ENCODE peak calls at places on chromosomes 6 and 20, in seven cellular contexts. C, L, V, M, J, Y and Q are unnamed samples.

GRCh38 chr6:25312703-25313102 is 33.5 kb downstream of the CARMIL1 start:
- DNase-seq in C (no peak), L (no peak), V (no peak), M (no peak), J (peak; percentile 37), Y (no peak), Q (no peak)

GRCh38 chr6:105346052-105346451 is 56.8 kb downstream of the PREP start:
- DNase-seq in C (no peak), L (no peak), V (no peak), M (no peak), J (peak; percentile 8), Y (no peak), Q (no peak)

GRCh38 chr6:140371360-140371870 is 997.0 kb upstream of the CITED2 start:
- DNase-seq in C (no peak), L (no peak), V (no peak), M (no peak), J (no peak), Y (no peak), Q (no peak)

GRCh38 chr6:7978736-7979135 is 68.1 kb upstream of the TXNDC5 start:
- DNase-seq in C (no peak), L (no peak), V (no peak), M (peak; percentile 38), J (no peak), Y (no peak), Q (no peak)

GRCh38 chr20:50381771-50382593 is 128.2 kb upstream of the PTPN1 start:
- DNase-seq in C (no peak), L (no peak), V (no peak), M (peak; percentile 39), J (no peak), Y (no peak), Q (no peak)

GRCh38 chr20:59055302-59055701 is 12.7 kb upstream of the PRELID3B start:
- DNase-seq in C (no peak), L (peak; percentile 33), V (no peak), M (no peak), J (peak; percentile 30), Y (no peak), Q (no peak)

GRCh38 chr20:62367483-62368302 is 581 bp upstream of the LAMA5 start:
- DNase-seq in C (no peak), L (no peak), V (no peak), M (peak; percentile 51), J (peak; percentile 71), Y (no peak), Q (no peak)

GRCh38 chr20:61448396-61448795 is 196.3 kb downstream of the CDH4 start:
- DNase-seq in C (no peak), L (no peak), V (no peak), M (no peak), J (no peak), Y (no peak), Q (no peak)

GRCh38 chr6:105322499-105323231 is 80.2 kb downstream of the PREP start:
- DNase-seq in C (no peak), L (no peak), V (no peak), M (no peak), J (no peak), Y (no peak), Q (no peak)

GRCh38 chr6:52995913-52996685 is 1.0 kb upstream of the GSTA4 start:
- DNase-seq in C (peak; percentile 75), L (peak; percentile 41), V (peak; percentile 34), M (peak; percentile 31), J (peak; percentile 78), Y (peak; percentile 32), Q (peak; percentile 56)

GRCh38 chr6:130537447-130537846 is 171.6 kb downstream of the TMEM200A start:
- DNase-seq in C (no peak), L (no peak), V (no peak), M (no peak), J (no peak), Y (no peak), Q (no peak)

GRCh38 chr6:22447191-22447590 is 122.2 kb upstream of the HDGFL1 start:
- DNase-seq in C (peak; percentile 63), L (no peak), V (peak; percentile 25), M (no peak), J (no peak), Y (no peak), Q (no peak)

GRCh38 chr6:32794510-32794909 is 22.3 kb downstream of the HLA-DOB start:
- DNase-seq in C (no peak), L (no peak), V (no peak), M (no peak), J (no peak), Y (no peak), Q (no peak)

GRCh38 chr20:9160341-9160740 is 91.5 kb downstream of the PLCB4 start:
- DNase-seq in C (no peak), L (no peak), V (no peak), M (no peak), J (no peak), Y (no peak), Q (no peak)

GRCh38 chr6:44678252-44678935 is 290.9 kb downstream of the CDC5L start:
- DNase-seq in C (no peak), L (no peak), V (no peak), M (no peak), J (no peak), Y (no peak), Q (no peak)

GRCh38 chr6:39182604-39183003 is 46.7 kb downstream of the KCNK5 start:
- DNase-seq in C (no peak), L (no peak), V (no peak), M (no peak), J (no peak), Y (no peak), Q (no peak)

GRCh38 chr20:8402798-8403197 is 270.7 kb downstream of the PLCB1 start:
- DNase-seq in C (no peak), L (no peak), V (no peak), M (no peak), J (no peak), Y (no peak), Q (no peak)

GRCh38 chr20:13082366-13082765 is 73.6 kb downstream of the SPTLC3 start:
- DNase-seq in C (no peak), L (no peak), V (no peak), M (no peak), J (no peak), Y (no peak), Q (no peak)

GRCh38 chr20:63574156-63574828 is at the start of gene HELZ2:
- DNase-seq in C (peak; percentile 79), L (peak; percentile 63), V (peak; percentile 82), M (peak; percentile 80), J (no peak), Y (peak; percentile 78), Q (no peak)

DNA sequence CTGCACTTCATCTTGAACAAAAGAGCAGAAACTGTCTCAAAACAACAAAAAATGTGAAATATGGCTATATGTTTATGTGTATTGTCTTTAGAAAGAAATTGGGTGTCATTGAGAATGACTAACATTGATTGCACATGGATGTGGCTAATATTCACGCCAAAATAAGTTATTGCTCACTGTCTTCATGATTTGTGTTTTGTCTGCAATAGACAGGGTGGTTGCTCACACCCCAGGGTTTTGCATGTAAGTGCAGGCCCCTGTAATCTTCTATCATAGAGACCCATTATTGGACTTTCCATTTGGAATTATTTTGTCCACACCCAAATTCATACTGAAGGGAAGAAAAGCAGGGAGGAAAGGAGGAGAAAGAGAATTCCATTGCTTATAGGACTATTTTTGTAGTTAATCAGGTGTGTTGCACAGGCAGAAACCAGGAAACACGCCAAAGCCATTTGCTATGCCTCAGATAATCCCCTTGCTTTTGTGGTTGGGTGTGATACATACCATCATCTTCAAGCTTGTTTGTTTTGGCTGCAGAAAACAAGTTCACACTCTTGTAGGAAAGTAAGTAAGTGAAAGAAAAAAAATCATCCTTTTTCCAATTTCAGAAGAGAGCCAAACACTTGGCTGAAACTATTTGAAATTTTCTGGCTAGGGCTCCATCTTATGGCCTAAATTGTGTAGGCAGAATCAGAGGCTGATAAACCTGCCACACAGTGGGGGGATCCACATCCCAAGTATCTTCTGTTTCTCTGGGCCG is 214.1 kb downstream of the COL12A1 start:
- DNase-seq in C (no peak), L (no peak), V (no peak), M (no peak), J (no peak), Y (no peak), Q (peak; percentile 76)
- H3K27ac ChIP-seq in C (no peak overlapping the region), L (no peak overlapping the region), V (no peak overlapping the region), M (no peak overlapping the region), J (no peak overlapping the region), Y (no peak overlapping the region), Q (peak overlapping the region; percentile 68)

DNA sequence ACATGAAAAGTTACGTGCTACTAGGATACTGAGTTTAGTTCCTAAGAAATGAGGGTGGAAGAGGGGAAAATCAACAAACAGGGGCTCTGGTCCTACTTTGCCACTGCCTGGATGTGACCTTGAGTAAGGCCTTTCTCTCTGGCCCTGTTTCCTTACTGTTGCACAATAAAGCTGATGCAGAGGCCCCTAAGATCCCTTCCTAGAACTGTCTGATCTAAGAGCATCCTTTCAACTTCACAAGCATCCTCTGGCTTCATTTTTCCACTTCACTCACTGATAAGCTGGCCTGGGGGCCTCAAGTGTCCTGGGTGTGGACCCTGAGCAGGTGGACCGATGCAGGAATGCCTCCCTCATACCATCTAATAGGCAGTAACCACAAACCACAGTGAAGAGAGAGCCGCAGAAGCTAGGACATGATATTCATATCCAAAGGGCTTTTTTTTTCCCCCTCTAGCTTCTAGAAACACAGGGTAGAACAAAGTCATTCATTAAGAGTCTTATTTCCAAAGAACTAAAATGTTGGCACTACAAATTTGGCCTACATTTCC is 21.5 kb downstream of the FKBP1A start:
- DNase-seq in C (no peak), L (no peak), V (no peak), M (no peak), J (no peak), Y (no peak), Q (no peak)
- H3K27ac ChIP-seq in C (peak overlapping the region; percentile 59), L (peak overlapping the region; percentile 58), V (peak overlapping the region; percentile 75), M (no peak overlapping the region), J (no peak overlapping the region), Y (peak overlapping the region; percentile 49), Q (peak overlapping the region; percentile 38)

DNA sequence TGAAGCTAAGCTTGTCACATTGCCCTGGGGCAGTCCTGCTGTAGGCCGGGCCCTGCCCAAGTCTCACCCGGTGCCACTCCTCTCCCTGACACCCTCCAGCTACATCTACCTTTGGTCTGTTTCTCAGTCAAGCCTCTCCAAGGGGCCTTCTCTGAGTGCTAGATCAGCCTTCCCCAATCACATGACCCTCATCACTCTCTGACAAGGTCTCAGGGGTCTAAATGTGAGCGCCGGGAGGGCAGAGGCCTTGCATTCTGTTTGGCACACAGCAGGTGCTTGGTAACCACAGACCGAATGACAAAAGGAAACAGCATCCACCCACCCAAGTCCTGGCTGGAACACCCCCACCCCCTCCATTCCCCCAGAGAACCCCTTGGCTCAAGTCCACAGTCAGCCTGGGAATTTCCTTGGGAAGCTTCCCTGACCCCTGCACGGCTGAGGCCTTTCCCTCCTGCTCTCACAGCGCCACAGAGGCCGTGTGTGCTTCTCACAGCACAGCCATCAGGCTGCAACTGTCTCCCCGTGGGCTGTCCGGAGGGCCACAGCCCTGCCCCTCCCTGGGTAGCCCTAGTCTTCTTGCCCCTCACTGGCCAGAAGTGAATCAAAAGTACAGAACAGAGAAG is 32.9 kb downstream of the PKIG start:
- DNase-seq in C (no peak), L (no peak), V (peak; percentile 56), M (no peak), J (no peak), Y (no peak), Q (no peak)
- H3K27ac ChIP-seq in C (peak overlapping the region; percentile 68), L (peak overlapping the region; percentile 10), V (peak overlapping the region; percentile 91), M (peak overlapping the region; percentile 36), J (no peak overlapping the region), Y (peak overlapping the region; percentile 18), Q (no peak overlapping the region)

DNA sequence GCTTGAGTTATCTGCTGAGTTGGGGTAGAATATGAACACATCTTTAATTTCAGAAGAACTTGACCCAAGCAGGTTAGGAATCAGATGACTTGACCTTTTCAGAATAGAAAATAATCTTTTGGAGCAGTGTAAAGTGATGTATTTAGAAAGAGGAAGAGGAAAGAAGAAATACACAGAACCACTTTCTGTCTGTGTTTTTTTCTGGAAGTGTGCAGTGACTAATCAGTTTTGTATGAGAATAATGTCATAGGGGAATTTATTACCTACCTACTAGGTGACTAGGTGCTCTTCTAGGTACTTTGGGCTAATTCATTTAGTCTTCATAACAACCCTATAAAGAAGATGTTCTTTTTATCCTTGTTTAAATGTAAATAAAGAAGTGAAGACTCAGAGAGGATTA is 3.0 kb downstream of the PPP1R14C start:
- DNase-seq in C (no peak), L (no peak), V (no peak), M (no peak), J (no peak), Y (no peak), Q (no peak)
- H3K27ac ChIP-seq in C (peak overlapping the region; percentile 75), L (no peak overlapping the region), V (peak overlapping the region; percentile 80), M (no peak overlapping the region), J (no peak overlapping the region), Y (peak overlapping the region; percentile 68), Q (peak overlapping the region; percentile 76)